ENCODE peak calls at places on chromosomes 4 and X, in seven cellular contexts. One of them, this sample, is unnamed. For H3K36me3, the result is how much of the 10 kb centered on the place peaks cover.

GRCh38 chrX:39688219-39688575 is 409.6 kb downstream of the BCOR start:
- DNase-seq in effector memory CD4-positive, alpha-beta T cell: no peak
- DNase-seq in heart right ventricle: no peak
- DNase-seq in spleen: no peak
- DNase-seq in mucosa of descending colon: no peak
- DNase-seq in upper lobe of left lung: no peak
- DNase-seq in transverse colon: no peak
- DNase-seq in this sample: no peak

GRCh38 chrX:2351321-2351720 is 149.5 kb downstream of the DHRSX start:
- DNase-seq in effector memory CD4-positive, alpha-beta T cell: no peak
- DNase-seq in heart right ventricle: no peak
- DNase-seq in spleen: no peak
- DNase-seq in mucosa of descending colon: no peak
- DNase-seq in upper lobe of left lung: no peak
- DNase-seq in transverse colon: no peak
- DNase-seq in this sample: no peak

GRCh38 chr4:25098964-25099843 is 61.0 kb downstream of the SEPSECS start:
- DNase-seq in effector memory CD4-positive, alpha-beta T cell: no peak
- DNase-seq in heart right ventricle: peak
- DNase-seq in spleen: peak
- DNase-seq in mucosa of descending colon: peak
- DNase-seq in upper lobe of left lung: peak
- DNase-seq in transverse colon: peak
- DNase-seq in this sample: peak

GRCh38 chrX:115378471-115378870 is 89.0 kb downstream of the LUZP4 start:
- DNase-seq in effector memory CD4-positive, alpha-beta T cell: no peak
- DNase-seq in heart right ventricle: no peak
- DNase-seq in spleen: no peak
- DNase-seq in mucosa of descending colon: no peak
- DNase-seq in upper lobe of left lung: no peak
- DNase-seq in transverse colon: no peak
- DNase-seq in this sample: no peak

GRCh38 chr4:13654158-13654797 is 26.8 kb upstream of the BOD1L1 start:
- DNase-seq in effector memory CD4-positive, alpha-beta T cell: peak
- DNase-seq in heart right ventricle: peak
- DNase-seq in spleen: peak
- DNase-seq in mucosa of descending colon: peak
- DNase-seq in upper lobe of left lung: peak
- DNase-seq in transverse colon: peak
- DNase-seq in this sample: no peak

GRCh38 chr4:154611833-154612232 is 623 bp downstream of the FGG start:
- DNase-seq in effector memory CD4-positive, alpha-beta T cell: no peak
- DNase-seq in heart right ventricle: no peak
- DNase-seq in spleen: no peak
- DNase-seq in mucosa of descending colon: no peak
- DNase-seq in upper lobe of left lung: no peak
- DNase-seq in transverse colon: no peak
- DNase-seq in this sample: no peak

GRCh38 chrX:65706041-65706828 is 38.8 kb downstream of the MSN start:
- DNase-seq in effector memory CD4-positive, alpha-beta T cell: peak
- DNase-seq in heart right ventricle: peak
- DNase-seq in spleen: no peak
- DNase-seq in mucosa of descending colon: no peak
- DNase-seq in upper lobe of left lung: peak
- DNase-seq in transverse colon: no peak
- DNase-seq in this sample: no peak

GRCh38 chrX:46545111-46546005 is at the start of gene ZNF674:
- DNase-seq in effector memory CD4-positive, alpha-beta T cell: peak
- DNase-seq in heart right ventricle: peak
- DNase-seq in spleen: peak
- DNase-seq in mucosa of descending colon: peak
- DNase-seq in upper lobe of left lung: peak
- DNase-seq in transverse colon: peak
- DNase-seq in this sample: no peak

GRCh38 chr4:23903859-23904438 is 14.1 kb upstream of the PPARGC1A start:
- DNase-seq in effector memory CD4-positive, alpha-beta T cell: no peak
- DNase-seq in heart right ventricle: no peak
- DNase-seq in spleen: no peak
- DNase-seq in mucosa of descending colon: no peak
- DNase-seq in upper lobe of left lung: no peak
- DNase-seq in transverse colon: no peak
- DNase-seq in this sample: no peak

GRCh38 chr4:43251760-43252317 is 359.3 kb downstream of the GRXCR1 start:
- DNase-seq in effector memory CD4-positive, alpha-beta T cell: no peak
- DNase-seq in heart right ventricle: no peak
- DNase-seq in spleen: no peak
- DNase-seq in mucosa of descending colon: no peak
- DNase-seq in upper lobe of left lung: no peak
- DNase-seq in transverse colon: no peak
- DNase-seq in this sample: no peak

GRCh38 chr4:167616471-167616870 is 382.2 kb upstream of the SPOCK3 start:
- DNase-seq in effector memory CD4-positive, alpha-beta T cell: no peak
- DNase-seq in heart right ventricle: no peak
- DNase-seq in spleen: no peak
- DNase-seq in mucosa of descending colon: no peak
- DNase-seq in upper lobe of left lung: no peak
- DNase-seq in transverse colon: no peak
- DNase-seq in this sample: no peak

GRCh38 chr4:132992686-132993085 is 156.4 kb upstream of the PCDH10 start:
- DNase-seq in effector memory CD4-positive, alpha-beta T cell: no peak
- DNase-seq in heart right ventricle: no peak
- DNase-seq in spleen: no peak
- DNase-seq in mucosa of descending colon: no peak
- DNase-seq in upper lobe of left lung: no peak
- DNase-seq in transverse colon: no peak
- DNase-seq in this sample: no peak

GRCh38 chrX:17801431-17801830 is 59.7 kb downstream of the RAI2 start:
- DNase-seq in effector memory CD4-positive, alpha-beta T cell: no peak
- DNase-seq in heart right ventricle: no peak
- DNase-seq in spleen: no peak
- DNase-seq in mucosa of descending colon: no peak
- DNase-seq in upper lobe of left lung: no peak
- DNase-seq in transverse colon: no peak
- DNase-seq in this sample: no peak

GRCh38 chrX:73765776-73766465 is 202.9 kb downstream of the CHIC1 start:
- DNase-seq in effector memory CD4-positive, alpha-beta T cell: no peak
- DNase-seq in heart right ventricle: no peak
- DNase-seq in spleen: no peak
- DNase-seq in mucosa of descending colon: no peak
- DNase-seq in upper lobe of left lung: no peak
- DNase-seq in transverse colon: no peak
- DNase-seq in this sample: no peak

GRCh38 chr4:122810669-122811068 is 16.0 kb upstream of the FGF2 start:
- DNase-seq in effector memory CD4-positive, alpha-beta T cell: no peak
- DNase-seq in heart right ventricle: no peak
- DNase-seq in spleen: no peak
- DNase-seq in mucosa of descending colon: no peak
- DNase-seq in upper lobe of left lung: no peak
- DNase-seq in transverse colon: no peak
- DNase-seq in this sample: no peak

GRCh38 chr4:76458829-76459228 is 23.8 kb downstream of the SHROOM3 start:
- DNase-seq in effector memory CD4-positive, alpha-beta T cell: no peak
- DNase-seq in heart right ventricle: peak
- DNase-seq in spleen: no peak
- DNase-seq in mucosa of descending colon: no peak
- DNase-seq in upper lobe of left lung: no peak
- DNase-seq in transverse colon: no peak
- DNase-seq in this sample: no peak

GRCh38 chr4:108144451-108144850 is 24.3 kb downstream of the LEF1 start:
- DNase-seq in effector memory CD4-positive, alpha-beta T cell: no peak
- DNase-seq in heart right ventricle: no peak
- DNase-seq in spleen: no peak
- DNase-seq in mucosa of descending colon: no peak
- DNase-seq in upper lobe of left lung: no peak
- DNase-seq in transverse colon: no peak
- DNase-seq in this sample: no peak

GRCh38 chr4:21102667-21103066 is 402.4 kb downstream of the PACRGL start:
- DNase-seq in effector memory CD4-positive, alpha-beta T cell: no peak
- DNase-seq in heart right ventricle: no peak
- DNase-seq in spleen: no peak
- DNase-seq in mucosa of descending colon: no peak
- DNase-seq in upper lobe of left lung: no peak
- DNase-seq in transverse colon: no peak
- DNase-seq in this sample: no peak

GRCh38 chr4:105472871-105473339 is 957 bp downstream of the PPA2 start:
- DNase-seq in effector memory CD4-positive, alpha-beta T cell: peak
- DNase-seq in heart right ventricle: no peak
- DNase-seq in spleen: no peak
- DNase-seq in mucosa of descending colon: no peak
- DNase-seq in upper lobe of left lung: no peak
- DNase-seq in transverse colon: no peak
- DNase-seq in this sample: no peak

GRCh38 chrX:120269379-120270035 is 18.9 kb downstream of the ZBTB33 start:
- DNase-seq in effector memory CD4-positive, alpha-beta T cell: no peak
- DNase-seq in heart right ventricle: no peak
- DNase-seq in spleen: no peak
- DNase-seq in mucosa of descending colon: no peak
- DNase-seq in upper lobe of left lung: peak
- DNase-seq in transverse colon: no peak
- DNase-seq in this sample: no peak

DNA sequence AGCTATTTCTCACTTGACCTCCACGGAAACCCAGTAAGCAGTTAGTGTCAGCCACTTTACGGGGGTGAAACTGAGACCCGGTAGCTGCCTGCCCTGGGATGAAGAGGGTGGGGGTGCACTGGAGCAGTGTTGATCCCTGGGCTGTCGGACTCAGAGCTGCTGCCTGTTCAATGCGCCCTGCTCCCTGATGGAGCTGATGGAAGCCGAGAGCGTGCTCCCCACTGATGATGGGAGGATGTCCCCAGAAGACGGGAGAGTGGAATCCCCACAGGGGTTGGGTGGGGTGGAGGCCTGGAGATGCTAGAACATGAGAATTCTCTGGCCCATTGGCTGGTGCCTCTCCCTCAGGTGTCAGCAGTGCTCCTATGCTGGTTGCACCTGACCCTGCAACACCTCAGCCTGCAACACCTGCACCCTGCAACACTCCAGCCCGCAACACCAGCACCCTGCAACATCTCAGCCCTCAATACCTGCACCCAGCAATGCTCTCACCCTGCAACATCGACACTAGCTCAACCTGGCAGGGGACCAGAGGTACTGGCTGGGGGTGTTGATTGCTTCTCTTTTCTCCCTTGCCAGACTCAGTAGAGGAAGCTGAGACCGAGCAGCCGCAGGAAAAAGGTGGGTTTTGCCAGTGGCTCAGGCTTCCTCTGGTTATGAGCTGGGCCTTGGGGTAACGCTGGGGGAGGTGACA is 25.7 kb downstream of the SH3TC1 start:
- DNase-seq in effector memory CD4-positive, alpha-beta T cell: no peak
- DNase-seq in heart right ventricle: peak
- DNase-seq in spleen: peak
- DNase-seq in mucosa of descending colon: peak
- DNase-seq in upper lobe of left lung: no peak
- DNase-seq in transverse colon: no peak
- DNase-seq in this sample: no peak
- H3K36me3 ChIP-seq in effector memory CD4-positive, alpha-beta T cell: under half
- H3K36me3 ChIP-seq in heart right ventricle: under half
- H3K36me3 ChIP-seq in spleen: under half
- H3K36me3 ChIP-seq in mucosa of descending colon: under half
- H3K36me3 ChIP-seq in upper lobe of left lung: under half
- H3K36me3 ChIP-seq in transverse colon: under half
- H3K36me3 ChIP-seq in this sample: under half

GRCh38 chr4:55530167-55530566 is 16.5 kb downstream of the CLOCK start:
- DNase-seq in effector memory CD4-positive, alpha-beta T cell: no peak
- DNase-seq in heart right ventricle: no peak
- DNase-seq in spleen: no peak
- DNase-seq in mucosa of descending colon: no peak
- DNase-seq in upper lobe of left lung: no peak
- DNase-seq in transverse colon: no peak
- DNase-seq in this sample: no peak
- H3K36me3 ChIP-seq in effector memory CD4-positive, alpha-beta T cell: under half
- H3K36me3 ChIP-seq in heart right ventricle: under half
- H3K36me3 ChIP-seq in spleen: under half
- H3K36me3 ChIP-seq in mucosa of descending colon: under half
- H3K36me3 ChIP-seq in upper lobe of left lung: under half
- H3K36me3 ChIP-seq in transverse colon: under half
- H3K36me3 ChIP-seq in this sample: under half

DNA sequence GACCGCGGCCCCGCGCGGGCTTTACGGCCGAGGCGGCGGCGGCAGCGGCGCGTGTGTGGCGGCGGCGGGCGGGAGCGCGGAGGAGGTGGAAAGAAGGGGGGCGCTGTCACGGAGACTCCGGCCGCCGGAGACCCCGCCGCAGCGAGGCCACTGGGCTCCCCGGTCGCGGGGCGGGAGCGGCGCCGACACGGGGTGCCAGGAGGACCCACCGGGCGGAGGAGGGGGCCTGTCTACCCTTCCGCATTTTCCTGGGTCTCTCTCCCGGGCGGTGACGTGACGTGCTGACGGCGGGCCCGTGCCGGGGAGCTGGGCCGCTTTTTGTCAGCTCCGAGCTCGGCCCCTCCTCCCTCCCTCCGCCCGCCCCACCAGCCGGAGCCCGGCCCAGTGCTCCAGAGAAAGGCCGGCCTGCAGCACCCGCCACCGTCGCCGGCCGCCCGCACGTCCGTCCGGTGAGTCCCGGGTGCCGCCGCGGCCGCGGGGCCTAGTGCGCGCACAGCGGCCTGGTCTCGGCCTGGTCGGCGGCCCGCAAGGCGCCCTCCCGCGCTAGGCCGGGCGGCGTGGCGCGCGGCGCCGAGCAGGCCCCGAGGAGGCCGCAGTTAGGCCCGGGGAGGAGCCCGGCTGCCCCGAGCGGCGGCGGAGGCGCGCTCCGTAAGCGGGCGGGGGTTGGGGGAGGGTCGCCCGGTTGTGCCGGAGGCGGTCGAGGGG is at the start of gene ZFX:
- DNase-seq in effector memory CD4-positive, alpha-beta T cell: peak
- DNase-seq in heart right ventricle: peak
- DNase-seq in spleen: peak
- DNase-seq in mucosa of descending colon: peak
- DNase-seq in upper lobe of left lung: peak
- DNase-seq in transverse colon: peak
- DNase-seq in this sample: no peak
- H3K36me3 ChIP-seq in effector memory CD4-positive, alpha-beta T cell: under half
- H3K36me3 ChIP-seq in heart right ventricle: under half
- H3K36me3 ChIP-seq in spleen: under half
- H3K36me3 ChIP-seq in mucosa of descending colon: under half
- H3K36me3 ChIP-seq in upper lobe of left lung: under half
- H3K36me3 ChIP-seq in transverse colon: under half
- H3K36me3 ChIP-seq in this sample: under half

GRCh38 chrX:48901069-48901468 is 3.3 kb downstream of the PQBP1 start:
- DNase-seq in effector memory CD4-positive, alpha-beta T cell: no peak
- DNase-seq in heart right ventricle: no peak
- DNase-seq in spleen: peak
- DNase-seq in mucosa of descending colon: no peak
- DNase-seq in upper lobe of left lung: no peak
- DNase-seq in transverse colon: no peak
- DNase-seq in this sample: no peak

GRCh38 chrX:48904180-48904579 is 6.5 kb downstream of the PQBP1 start:
- DNase-seq in effector memory CD4-positive, alpha-beta T cell: no peak
- DNase-seq in heart right ventricle: no peak
- DNase-seq in spleen: peak
- DNase-seq in mucosa of descending colon: no peak
- DNase-seq in upper lobe of left lung: no peak
- DNase-seq in transverse colon: no peak
- DNase-seq in this sample: no peak

GRCh38 chrX:48903290-48903689 is 5.6 kb downstream of the PQBP1 start:
- DNase-seq in effector memory CD4-positive, alpha-beta T cell: no peak
- DNase-seq in heart right ventricle: no peak
- DNase-seq in spleen: no peak
- DNase-seq in mucosa of descending colon: no peak
- DNase-seq in upper lobe of left lung: no peak
- DNase-seq in transverse colon: no peak
- DNase-seq in this sample: no peak

GRCh38 chrX:48902135-48902534 is 4.4 kb downstream of the PQBP1 start:
- DNase-seq in effector memory CD4-positive, alpha-beta T cell: no peak
- DNase-seq in heart right ventricle: no peak
- DNase-seq in spleen: peak
- DNase-seq in mucosa of descending colon: no peak
- DNase-seq in upper lobe of left lung: no peak
- DNase-seq in transverse colon: no peak
- DNase-seq in this sample: no peak

GRCh38 chrX:48902776-48903175 is 5.0 kb downstream of the PQBP1 start:
- DNase-seq in effector memory CD4-positive, alpha-beta T cell: no peak
- DNase-seq in heart right ventricle: no peak
- DNase-seq in spleen: no peak
- DNase-seq in mucosa of descending colon: no peak
- DNase-seq in upper lobe of left lung: no peak
- DNase-seq in transverse colon: no peak
- DNase-seq in this sample: no peak
- H3K36me3 ChIP-seq in effector memory CD4-positive, alpha-beta T cell: under half
- H3K36me3 ChIP-seq in heart right ventricle: under half
- H3K36me3 ChIP-seq in spleen: under half
- H3K36me3 ChIP-seq in mucosa of descending colon: under half
- H3K36me3 ChIP-seq in upper lobe of left lung: under half
- H3K36me3 ChIP-seq in transverse colon: under half
- H3K36me3 ChIP-seq in this sample: under half

This sample was measured in vagina.